ENCODE peak calls at places on chromosomes 6 and 20, in nine cellular contexts. One of them, this sample, is unnamed.

GRCh38 chr6:56933650-56934049 is 21.3 kb upstream of the BEND6 start:
- DNase-seq in NCI-H1105: no peak
- DNase-seq in LoVo: no peak
- DNase-seq in omental fat pad: no peak
- DNase-seq in ovary: no peak
- DNase-seq in PC-3: no peak
- DNase-seq in A172: no peak
- DNase-seq in D721Med: no peak
- DNase-seq in HL-60: no peak
- DNase-seq in this sample: no peak

GRCh38 chr6:31332637-31333602 is 24.1 kb downstream of the HLA-B start:
- DNase-seq in NCI-H1105: no peak
- DNase-seq in LoVo: no peak
- DNase-seq in omental fat pad: no peak
- DNase-seq in ovary: no peak
- DNase-seq in PC-3: no peak
- DNase-seq in A172: no peak
- DNase-seq in D721Med: no peak
- DNase-seq in HL-60: no peak
- DNase-seq in this sample: no peak

GRCh38 chr20:47113362-47114118 is 218.9 kb downstream of the EYA2 start:
- DNase-seq in NCI-H1105: no peak
- DNase-seq in LoVo: no peak
- DNase-seq in omental fat pad: no peak
- DNase-seq in ovary: no peak
- DNase-seq in PC-3: peak; percentile 50
- DNase-seq in A172: peak; percentile 12
- DNase-seq in D721Med: no peak
- DNase-seq in HL-60: no peak
- DNase-seq in this sample: no peak

GRCh38 chr6:54980511-54981275 is 134.1 kb downstream of the FAM83B start:
- DNase-seq in NCI-H1105: no peak
- DNase-seq in LoVo: no peak
- DNase-seq in omental fat pad: no peak
- DNase-seq in ovary: no peak
- DNase-seq in PC-3: peak; percentile 80
- DNase-seq in A172: peak; percentile 11
- DNase-seq in D721Med: no peak
- DNase-seq in HL-60: no peak
- DNase-seq in this sample: peak; percentile 24

GRCh38 chr6:83962592-83962991 is 71.0 kb upstream of the MRAP2 start:
- DNase-seq in NCI-H1105: no peak
- DNase-seq in LoVo: no peak
- DNase-seq in omental fat pad: no peak
- DNase-seq in ovary: no peak
- DNase-seq in PC-3: no peak
- DNase-seq in A172: no peak
- DNase-seq in D721Med: no peak
- DNase-seq in HL-60: peak; percentile 23
- DNase-seq in this sample: no peak

GRCh38 chr6:118377711-118378414 is 170.2 kb upstream of the PLN start:
- DNase-seq in NCI-H1105: peak; percentile 98
- DNase-seq in LoVo: no peak
- DNase-seq in omental fat pad: no peak
- DNase-seq in ovary: no peak
- DNase-seq in PC-3: no peak
- DNase-seq in A172: no peak
- DNase-seq in D721Med: no peak
- DNase-seq in HL-60: no peak
- DNase-seq in this sample: no peak

GRCh38 chr20:45402946-45403345 is 5.1 kb upstream of the DBNDD2 start:
- DNase-seq in NCI-H1105: no peak
- DNase-seq in LoVo: no peak
- DNase-seq in omental fat pad: no peak
- DNase-seq in ovary: no peak
- DNase-seq in PC-3: peak; percentile 28
- DNase-seq in A172: no peak
- DNase-seq in D721Med: no peak
- DNase-seq in HL-60: no peak
- DNase-seq in this sample: no peak

GRCh38 chr6:3318226-3318625 is 59.5 kb downstream of the PSMG4 start:
- DNase-seq in NCI-H1105: no peak
- DNase-seq in LoVo: no peak
- DNase-seq in omental fat pad: no peak
- DNase-seq in ovary: no peak
- DNase-seq in PC-3: no peak
- DNase-seq in A172: no peak
- DNase-seq in D721Med: no peak
- DNase-seq in HL-60: no peak
- DNase-seq in this sample: no peak

GRCh38 chr6:119148102-119148824 is 69.8 kb upstream of the FAM184A start:
- DNase-seq in NCI-H1105: peak; percentile 38
- DNase-seq in LoVo: peak; percentile 49
- DNase-seq in omental fat pad: no peak
- DNase-seq in ovary: no peak
- DNase-seq in PC-3: peak; percentile 79
- DNase-seq in A172: peak; percentile 71
- DNase-seq in D721Med: peak; percentile 46
- DNase-seq in HL-60: no peak
- DNase-seq in this sample: peak; percentile 84

GRCh38 chr6:21907291-21907690 is 313.7 kb downstream of the SOX4 start:
- DNase-seq in NCI-H1105: no peak
- DNase-seq in LoVo: no peak
- DNase-seq in omental fat pad: no peak
- DNase-seq in ovary: no peak
- DNase-seq in PC-3: no peak
- DNase-seq in A172: no peak
- DNase-seq in D721Med: no peak
- DNase-seq in HL-60: no peak
- DNase-seq in this sample: no peak

GRCh38 chr6:26304213-26305096 is 60.5 kb upstream of the BTN3A2 start:
- DNase-seq in NCI-H1105: no peak
- DNase-seq in LoVo: peak; percentile 53
- DNase-seq in omental fat pad: no peak
- DNase-seq in ovary: peak; percentile 44
- DNase-seq in PC-3: no peak
- DNase-seq in A172: no peak
- DNase-seq in D721Med: no peak
- DNase-seq in HL-60: peak; percentile 61
- DNase-seq in this sample: peak; percentile 94

GRCh38 chr6:150006961-150007464 is 18.3 kb downstream of the RAET1L start:
- DNase-seq in NCI-H1105: peak; percentile 13
- DNase-seq in LoVo: peak; percentile 35
- DNase-seq in omental fat pad: no peak
- DNase-seq in ovary: peak; percentile 14
- DNase-seq in PC-3: peak; percentile 43
- DNase-seq in A172: peak; percentile 28
- DNase-seq in D721Med: no peak
- DNase-seq in HL-60: no peak
- DNase-seq in this sample: no peak

GRCh38 chr20:53129557-53129956 is 157.4 kb downstream of the TSHZ2 start:
- DNase-seq in NCI-H1105: no peak
- DNase-seq in LoVo: no peak
- DNase-seq in omental fat pad: no peak
- DNase-seq in ovary: no peak
- DNase-seq in PC-3: no peak
- DNase-seq in A172: no peak
- DNase-seq in D721Med: no peak
- DNase-seq in HL-60: no peak
- DNase-seq in this sample: no peak